ENCODE peak calls at places on chromosomes 1 and 21, in four cellular contexts. S, T, B and Q are unnamed samples.

GRCh38 chr1:93042134-93042821 is 36.8 kb upstream of the MTF2 start:
- DNase-seq in S (no peak), T (no peak), B (no peak), Q (no peak)

GRCh38 chr1:59342801-59343575 is 46.1 kb downstream of the FGGY start:
- DNase-seq in T (no peak), S (no peak), B (no peak), Q (no peak)

GRCh38 chr21:26674324-26674723 is 101.2 kb upstream of the CYYR1 start:
- DNase-seq in B (no peak), T (no peak), S (no peak), Q (no peak)

GRCh38 chr1:151312439-151313225 is 14.6 kb downstream of the PI4KB start:
- DNase-seq in S (no peak), T (no peak), B (no peak), Q (no peak)

GRCh38 chr1:225596152-225596551 is 56.8 kb downstream of the ENAH start:
- DNase-seq in B (no peak), S (no peak), T (no peak), Q (no peak)

GRCh38 chr1:165876121-165876520 is 48.7 kb downstream of the UCK2 start:
- DNase-seq in S (no peak), B (no peak), T (no peak), Q (no peak)

GRCh38 chr1:112358798-112359408 is 37.1 kb upstream of the CTTNBP2NL start:
- DNase-seq in T (peak), S (peak), B (peak), Q (peak)

GRCh38 chr1:220556641-220557040 is 28.7 kb downstream of the MARK1 start:
- DNase-seq in S (no peak), T (no peak), B (no peak), Q (no peak)

GRCh38 chr1:110455151-110455550 is 4.2 kb downstream of the PROK1 start:
- DNase-seq in B (no peak), S (no peak), T (peak), Q (peak)

GRCh38 chr1:37317870-37318431 is 156.4 kb upstream of the ZC3H12A start:
- DNase-seq in T (no peak), B (no peak), S (no peak), Q (no peak)

GRCh38 chr1:8985915-8986813 is 40.1 kb downstream of the SLC2A7 start:
- DNase-seq in T (peak), B (peak), S (no peak), Q (no peak)

GRCh38 chr1:184189361-184189760 is 137.8 kb downstream of the TSEN15 start:
- DNase-seq in B (no peak), S (no peak), T (no peak), Q (no peak)

GRCh38 chr1:89627596-89627962 is 5.3 kb upstream of the LRRC8C start:
- DNase-seq in B (no peak), S (no peak), T (no peak), Q (no peak)

GRCh38 chr1:23593556-23594148 is 34.4 kb upstream of the ID3 start:
- DNase-seq in T (peak), B (peak), S (no peak), Q (no peak)

GRCh38 chr1:41679531-41679930 is 195.0 kb upstream of the EDN2 start:
- DNase-seq in S (no peak), T (peak), B (peak), Q (no peak)

GRCh38 chr1:179816196-179816960 is 61.2 kb downstream of the TOR1AIP2 start:
- DNase-seq in T (peak), S (no peak), B (no peak), Q (no peak)

GRCh38 chr1:218330043-218330623 is 15.0 kb upstream of the TGFB2 start:
- DNase-seq in B (no peak), T (no peak), S (no peak), Q (peak)

GRCh38 chr1:175823401-175823800 is 80.0 kb upstream of the TNR start:
- DNase-seq in S (no peak), T (no peak), B (no peak), Q (no peak)

GRCh38 chr21:41613421-41613998 is 105.6 kb upstream of the TMPRSS2 start:
- DNase-seq in T (peak), B (no peak), S (no peak), Q (no peak)
- H3K9ac ChIP-seq in T (no peak), B (peak), S (peak), Q (no peak)

DNA sequence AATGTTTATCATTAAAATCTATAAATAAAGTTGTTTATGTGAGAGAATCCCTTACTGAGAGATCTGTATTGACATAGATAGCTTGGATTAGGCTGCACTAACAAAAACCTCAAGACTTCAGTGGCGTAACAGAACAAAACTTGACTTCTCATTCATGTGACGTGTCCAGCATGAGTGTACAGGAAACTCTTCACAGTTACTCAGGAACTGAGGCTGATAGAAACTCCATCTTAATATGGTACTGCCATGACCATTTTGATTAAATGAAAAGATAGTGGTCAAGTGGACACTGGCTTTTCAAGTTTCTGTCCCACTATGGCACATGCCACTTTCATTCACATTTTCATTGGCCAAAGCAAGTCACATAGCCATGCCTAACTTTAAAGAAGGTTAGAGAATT is 3.7 kb downstream of the ST3GAL3 start:
- DNase-seq in B (peak), S (no peak), T (no peak), Q (no peak)
- H3K9ac ChIP-seq in B (peak), S (no peak), T (no peak), Q (no peak)

GRCh38 chr1:62385923-62386322 is 50.9 kb upstream of the USP1 start:
- DNase-seq in B (no peak), S (no peak), T (no peak), Q (no peak)
- H3K9ac ChIP-seq in B (no peak), S (no peak), T (no peak), Q (no peak)

DNA sequence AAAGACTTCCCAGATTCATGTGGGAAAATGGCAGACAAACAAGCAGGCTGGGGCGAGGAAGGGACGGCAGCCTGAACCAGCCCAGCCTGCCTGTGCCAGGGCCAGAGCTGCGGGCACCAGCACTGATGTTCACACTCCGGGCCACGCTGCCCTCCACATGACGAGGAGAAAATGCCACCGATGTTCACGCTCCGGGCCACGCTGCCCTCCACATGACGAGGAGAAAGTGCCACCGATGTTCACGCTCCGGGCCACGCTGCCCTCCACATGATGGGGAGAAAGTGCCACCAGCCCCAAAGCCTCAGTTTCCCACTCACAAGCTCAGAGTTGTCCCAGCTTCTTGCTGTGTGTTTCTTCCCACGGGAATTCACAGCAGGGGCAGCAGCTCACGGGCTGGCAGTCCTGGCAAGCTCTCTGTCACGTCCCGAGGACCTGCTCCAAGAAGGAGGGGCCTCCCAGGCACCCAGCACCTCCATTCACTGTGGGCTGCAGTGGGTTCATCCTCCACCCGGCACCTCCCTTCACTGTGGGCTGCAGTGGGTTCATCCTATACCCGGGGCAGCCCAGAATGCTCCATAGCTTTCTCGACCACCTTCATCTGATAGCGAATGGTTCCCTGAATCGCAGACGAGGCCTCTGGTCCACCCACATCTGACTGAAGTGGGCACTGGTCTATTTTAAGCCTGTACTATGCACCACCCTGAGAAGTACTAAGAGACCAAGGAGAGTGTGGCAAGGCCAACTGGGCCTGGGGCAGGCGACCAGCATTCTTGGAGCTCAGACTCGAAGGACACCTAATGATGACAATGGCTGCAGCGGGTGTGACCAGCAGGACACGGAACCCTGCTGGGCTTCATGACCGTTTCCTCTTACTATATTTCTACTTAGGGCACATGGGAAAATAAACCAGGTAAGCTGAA is 108.8 kb downstream of the NPHP4 start:
- DNase-seq in T (peak), S (no peak), B (no peak), Q (no peak)
- H3K9ac ChIP-seq in T (no peak), S (no peak), B (no peak), Q (no peak)

DNA sequence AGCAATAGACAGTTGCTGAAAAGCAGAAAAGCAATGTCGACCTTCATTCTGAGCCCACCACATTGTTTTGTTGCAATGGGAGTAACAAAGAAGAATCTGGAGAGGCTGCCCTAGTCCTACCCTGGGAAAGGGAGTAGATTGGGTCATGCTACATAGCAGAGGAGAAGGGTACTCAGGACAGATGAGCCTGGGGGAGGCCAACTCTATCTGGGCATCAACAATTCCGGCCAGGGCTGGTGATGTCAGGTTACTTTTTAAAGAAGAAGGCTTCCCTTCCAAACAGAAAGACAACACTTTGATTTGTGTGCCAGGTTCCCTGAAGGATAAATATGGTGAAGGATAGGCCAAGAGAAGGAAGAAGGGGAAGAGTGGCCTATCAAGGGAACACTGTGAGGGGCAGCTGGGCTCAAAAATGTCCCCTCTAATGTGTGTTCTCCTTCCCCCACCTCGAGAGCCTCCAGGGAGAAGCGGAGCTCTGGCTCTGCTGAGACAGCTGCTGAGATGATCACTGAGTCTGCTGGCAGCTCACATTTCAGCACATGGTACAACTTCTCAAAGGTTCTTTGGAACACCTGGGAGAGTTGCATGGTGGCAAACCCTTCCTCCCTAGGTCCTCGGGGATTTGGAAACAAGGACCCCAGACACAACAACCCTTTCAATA is 3.2 kb upstream of the ADIPOR1 start:
- DNase-seq in S (no peak), B (no peak), T (no peak), Q (no peak)
- H3K9ac ChIP-seq in S (no peak), B (no peak), T (no peak), Q (no peak)

GRCh38 chr1:61050541-61051454 is 31.6 kb upstream of the NFIA start:
- DNase-seq in S (no peak), T (peak), B (no peak), Q (peak)
- H3K9ac ChIP-seq in S (peak), T (peak), B (peak), Q (no peak)

GRCh38 chr1:76075188-76075489 is 593 bp downstream of the ST6GALNAC3 start:
- DNase-seq in S (no peak), B (no peak), T (peak), Q (no peak)
- H3K9ac ChIP-seq in S (peak), B (no peak), T (peak), Q (peak)

DNA sequence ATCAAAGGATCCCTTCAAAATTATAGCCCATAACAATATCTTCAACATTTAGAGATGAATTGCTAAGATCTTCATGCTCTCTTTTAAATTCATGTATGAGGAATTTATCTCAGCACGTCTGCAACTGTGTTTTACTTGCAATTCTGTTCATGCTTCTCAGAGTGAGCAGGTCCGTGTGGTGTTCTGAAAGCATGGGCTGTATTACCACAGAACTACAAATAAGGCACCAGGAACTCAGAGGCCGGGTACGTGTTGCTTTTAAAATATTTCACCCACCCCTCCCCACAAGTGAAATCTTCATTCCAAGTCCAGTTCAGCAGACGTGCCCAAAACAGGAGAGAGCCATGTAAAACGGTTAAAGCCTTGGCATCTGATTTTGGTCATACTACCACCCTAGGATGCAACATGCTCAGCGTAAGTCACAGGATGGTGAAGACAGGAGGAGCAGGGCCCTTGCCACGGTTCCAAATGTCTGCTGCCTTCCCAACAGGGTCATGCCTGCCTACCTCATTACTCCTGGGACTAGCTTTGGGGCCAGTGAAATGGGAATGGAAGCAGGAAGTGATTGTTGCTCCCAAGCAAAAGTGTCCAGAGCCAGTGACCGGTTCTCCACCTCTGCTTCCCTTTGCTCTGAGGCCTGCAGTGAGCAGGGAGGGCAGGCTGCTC is 133.7 kb downstream of the PTPN14 start:
- DNase-seq in T (no peak), S (no peak), B (no peak), Q (no peak)
- H3K9ac ChIP-seq in T (no peak), S (no peak), B (no peak), Q (no peak)